ENCODE peak calls at places on chromosomes 4 and X, in four cellular contexts. C, E, H and K are unnamed samples.

GRCh38 chrX:10447577-10448214 is 172.7 kb downstream of the MID1 start:
- DNase-seq in C (no peak), E (no peak), H (no peak), K (no peak)

GRCh38 chrX:21702725-21703228 is 44.6 kb upstream of the KLHL34 start:
- DNase-seq in C (no peak), E (no peak), H (no peak), K (no peak)

GRCh38 chrX:55451990-55452824 is at the start of gene MAGEH1:
- DNase-seq in C (peak; percentile 81), E (peak; percentile 39), H (peak; percentile 62), K (peak; percentile 37)

GRCh38 chr4:110155632-110156031 is 42.8 kb downstream of the ELOVL6 start:
- DNase-seq in C (no peak), E (no peak), H (no peak), K (no peak)

GRCh38 chrX:106391284-106391852 is 220.4 kb upstream of the RADX start:
- DNase-seq in C (no peak), E (no peak), H (no peak), K (no peak)

GRCh38 chrX:104098151-104098808 is 14.0 kb upstream of the ZCCHC18 start:
- DNase-seq in C (peak; percentile 65), E (no peak), H (no peak), K (no peak)

GRCh38 chr4:115770046-115770543 is 656.7 kb upstream of the NDST4 start:
- DNase-seq in C (no peak), E (no peak), H (no peak), K (no peak)

GRCh38 chrX:149713279-149714050 is 1.6 kb downstream of the MAGEA11 start:
- DNase-seq in C (no peak), E (no peak), H (no peak), K (no peak)

GRCh38 chrX:1463581-1464281 is 11.0 kb upstream of the ASMTL start:
- DNase-seq in C (no peak), E (no peak), H (peak; percentile 38), K (no peak)

GRCh38 chrX:13690836-13691235 is 1.9 kb downstream of the RAB9A start:
- DNase-seq in C (no peak), E (no peak), H (no peak), K (no peak)
- TF ChIP-seq TAF1 in C (no peak), E (no peak), H (no peak), K (no peak)

DNA sequence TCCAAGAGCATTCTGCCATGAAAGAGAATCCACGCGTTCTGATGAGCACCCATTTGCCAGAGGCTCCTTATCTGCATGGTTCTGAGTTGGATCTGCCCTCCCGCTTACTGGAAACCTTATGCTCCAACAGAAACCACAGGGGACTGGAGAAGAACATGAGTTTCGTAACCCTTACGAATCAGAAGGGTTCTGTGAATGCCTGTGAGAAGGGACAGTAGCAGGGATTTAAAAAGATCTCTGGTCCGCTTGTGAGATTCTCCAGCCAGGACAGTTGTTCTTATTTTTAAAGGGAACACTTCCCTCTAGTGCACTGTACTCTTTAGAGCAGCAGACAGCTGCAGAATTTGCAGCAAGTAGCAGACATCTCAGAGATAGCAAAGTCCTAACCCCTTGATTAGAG is 22.5 kb upstream of the CENPU start:
- DNase-seq in C (no peak), E (no peak), H (no peak), K (no peak)
- TF ChIP-seq POLR2AphosphoS5 in C (no peak), E (no peak), H (no peak), K (no peak)

GRCh38 chr4:71711044-71711984 is 72.6 kb downstream of the GC start:
- DNase-seq in C (no peak), E (no peak), H (no peak), K (no peak)

GRCh38 chr4:71709961-71710360 is 73.9 kb downstream of the GC start:
- DNase-seq in C (peak; percentile 6), E (no peak), H (no peak), K (no peak)

GRCh38 chr4:71711985-71712348 is 71.9 kb downstream of the GC start:
- DNase-seq in C (no peak), E (no peak), H (no peak), K (no peak)

DNA sequence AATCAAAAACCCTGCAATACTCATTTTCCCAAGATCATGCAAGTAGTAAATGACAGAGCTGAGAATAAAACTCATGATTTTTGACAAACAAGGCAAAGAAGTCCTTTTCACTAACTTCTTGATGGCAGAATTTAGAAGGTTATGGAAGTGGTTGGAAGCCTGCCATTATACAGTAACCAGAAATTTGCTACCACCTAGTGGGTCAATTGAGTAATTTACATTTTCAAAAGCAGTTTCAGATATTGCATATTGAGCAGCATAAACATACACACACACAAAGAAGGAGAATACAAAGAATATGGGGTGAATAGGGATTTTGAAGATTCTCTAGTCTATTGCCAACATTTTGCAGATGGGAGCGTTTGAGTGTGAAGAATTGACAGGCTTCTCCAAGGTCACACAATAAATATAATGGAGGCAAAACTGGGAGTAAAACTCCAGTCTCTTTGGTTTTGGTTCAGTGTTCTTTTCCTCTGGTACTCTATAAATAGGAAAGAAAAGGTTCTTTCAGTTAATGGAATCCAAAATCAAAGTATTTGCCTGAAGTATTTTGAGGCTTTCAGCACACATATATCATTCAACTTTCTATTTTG is 70.2 kb downstream of the GC start:
- DNase-seq in C (peak; percentile 32), E (no peak), H (no peak), K (no peak)
- TF ChIP-seq POLR2A in C (no peak), E (no peak), H (no peak), K (no peak)

DNA sequence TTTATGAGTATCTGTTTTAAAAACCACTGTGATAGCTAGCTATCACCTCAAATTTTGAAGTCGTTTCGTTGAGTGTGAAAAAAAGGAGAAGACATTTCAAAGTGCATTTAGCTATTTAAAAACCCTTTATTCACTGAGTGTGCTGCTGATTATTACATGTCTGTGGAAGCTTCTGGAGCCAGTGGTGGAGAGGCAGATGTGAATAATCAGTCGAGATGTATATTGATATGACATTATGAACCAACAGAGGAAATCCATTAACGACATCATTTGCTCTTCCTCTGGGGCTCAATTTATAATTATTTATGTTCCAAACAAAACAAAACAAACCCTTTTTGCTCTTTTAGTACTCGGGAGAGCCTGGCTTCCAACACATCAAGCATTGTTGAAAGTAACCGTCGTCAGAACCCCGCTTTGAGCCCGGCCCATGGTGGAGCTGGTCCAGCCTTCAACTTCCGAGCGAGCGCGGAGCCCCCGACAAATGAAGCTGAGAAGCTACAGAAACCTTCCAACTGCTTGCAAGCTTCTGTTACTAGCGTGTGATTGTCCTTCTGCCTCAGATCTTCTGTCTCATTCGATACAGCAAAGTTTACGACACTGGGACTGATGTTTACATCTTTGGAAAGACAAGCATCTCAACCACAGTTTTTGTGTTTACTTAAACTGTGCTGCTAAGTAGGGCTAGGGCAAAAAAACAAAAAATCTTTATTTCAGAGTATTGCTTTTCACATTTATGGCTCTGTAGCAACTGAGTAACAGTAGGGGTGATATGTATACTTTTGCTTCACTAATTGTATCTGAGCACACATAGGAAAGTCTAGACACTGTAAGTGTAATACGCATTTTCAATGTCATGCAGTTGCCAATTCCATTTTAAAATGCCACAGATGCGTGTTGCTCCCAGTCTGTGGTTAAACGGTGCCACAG is 111.9 kb downstream of the STOX2 start:
- DNase-seq in C (no peak), E (no peak), H (no peak), K (no peak)
- TF ChIP-seq TAF1 in C (no peak), E (no peak), H (no peak), K (no peak)

GRCh38 chr4:188002346-188002745 is 6.8 kb downstream of the ZFP42 start:
- DNase-seq in C (no peak), E (no peak), H (no peak), K (no peak)

GRCh38 chr4:188008377-188008776 is 12.8 kb downstream of the ZFP42 start:
- DNase-seq in C (no peak), E (no peak), H (no peak), K (no peak)

GRCh38 chr4:188002751-188003150 is 7.2 kb downstream of the ZFP42 start:
- DNase-seq in C (no peak), E (no peak), H (no peak), K (no peak)

GRCh38 chr4:188006285-188006848 is 10.8 kb downstream of the ZFP42 start:
- DNase-seq in C (no peak), E (no peak), H (no peak), K (no peak)

DNA sequence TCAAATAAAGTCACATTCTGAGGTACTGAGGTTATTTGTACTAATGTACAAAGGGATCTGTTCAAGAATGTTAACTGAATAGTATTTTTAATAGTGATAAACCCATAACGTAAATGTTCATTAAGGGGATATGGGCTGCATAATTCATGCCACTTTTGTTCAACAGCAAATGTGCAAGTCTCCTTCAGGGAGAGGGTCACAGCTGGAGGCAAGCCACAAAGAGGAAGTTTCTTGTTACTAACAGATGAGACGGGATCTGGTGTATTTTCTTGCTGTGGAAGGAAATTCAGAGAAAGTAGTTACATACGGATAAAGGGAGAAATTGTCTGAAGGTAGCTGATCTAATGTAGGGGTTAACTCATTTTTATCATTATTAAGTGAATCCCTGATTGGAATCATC is 10.0 kb downstream of the ZFP42 start:
- DNase-seq in C (no peak), E (no peak), H (no peak), K (no peak)
- TF ChIP-seq POLR2AphosphoS5 in C (no peak), E (no peak), H (no peak), K (no peak)

GRCh38 chrX:40647307-40648197 is at the start of gene CXorf38:
- DNase-seq in C (peak; percentile 93), E (peak; percentile 52), H (peak; percentile 91), K (peak; percentile 66)
- TF ChIP-seq POLR2A in C (peak; percentile 59), E (peak; percentile 56), H (peak; percentile 67), K (peak; percentile 65)

GRCh38 chr4:1072830-1073446 is 40.4 kb downstream of the RNF212 start:
- DNase-seq in C (peak; percentile 77), E (peak; percentile 48), H (peak; percentile 67), K (no peak)
- TF ChIP-seq TAF1 in C (no peak), E (no peak), H (no peak), K (no peak)

GRCh38 chr4:159010563-159011260 is 92.2 kb upstream of the RAPGEF2 start:
- DNase-seq in C (no peak), E (no peak), H (no peak), K (no peak)
- TF ChIP-seq POLR2AphosphoS5 in C (no peak), E (no peak), H (no peak), K (no peak)